ENCODE peak calls at places on chromosome 13, in ten cellular contexts. N, L, I, Q, Y, W, F, U, M and Z are unnamed samples. For H3K79me2, the result is how much of the 10 kb centered on the place peaks cover.

GRCh38 chr13:28477709-28477973 is 17.3 kb downstream of the FLT1 start:
- DNase-seq in N (no peak), L (no peak), I (no peak), Q (no peak), Y (no peak), W (no peak), F (no peak), U (no peak), M (no peak), Z (no peak)

GRCh38 chr13:76677047-76677446 is 209.2 kb downstream of the KCTD12 start:
- DNase-seq in N (no peak), L (no peak), I (no peak), Q (peak), Y (no peak), W (no peak), F (no peak), U (no peak), M (no peak), Z (no peak)

GRCh38 chr13:93243375-93244063 is 16.9 kb downstream of the GPC6 start:
- DNase-seq in N (no peak), L (no peak), I (no peak), Q (no peak), Y (no peak), W (no peak), F (no peak), U (no peak), M (no peak), Z (no peak)

GRCh38 chr13:99657848-99658265 is 156.6 kb downstream of the TM9SF2 start:
- DNase-seq in N (no peak), L (peak), I (no peak), Q (peak), Y (no peak), W (no peak), F (no peak), U (no peak), M (peak), Z (no peak)

GRCh38 chr13:24623141-24623665 is 57.0 kb upstream of the ATP12A start:
- DNase-seq in N (no peak), L (no peak), I (no peak), Q (no peak), Y (no peak), W (no peak), F (no peak), U (no peak), M (no peak), Z (no peak)

GRCh38 chr13:81017525-81018152 is 676.7 kb upstream of the SPRY2 start:
- DNase-seq in N (peak), L (peak), I (no peak), Q (peak), Y (no peak), W (peak), F (peak), U (peak), M (peak), Z (peak)

GRCh38 chr13:77330009-77330471 is 3.1 kb upstream of the MYCBP2 start:
- DNase-seq in N (no peak), L (no peak), I (no peak), Q (no peak), Y (no peak), W (no peak), F (peak), U (peak), M (no peak), Z (peak)

GRCh38 chr13:114129649-114130062 is 2.8 kb downstream of the RASA3 start:
- DNase-seq in N (no peak), L (no peak), I (no peak), Q (no peak), Y (no peak), W (no peak), F (no peak), U (no peak), M (no peak), Z (no peak)

GRCh38 chr13:71621152-71622124 is 245.6 kb downstream of the DACH1 start:
- DNase-seq in N (no peak), L (no peak), I (no peak), Q (no peak), Y (no peak), W (no peak), F (no peak), U (no peak), M (no peak), Z (no peak)

GRCh38 chr13:95641961-95642621 is 2.4 kb downstream of the DZIP1 start:
- DNase-seq in N (peak), L (peak), I (no peak), Q (peak), Y (no peak), W (no peak), F (no peak), U (no peak), M (peak), Z (no peak)

GRCh38 chr13:93260591-93260990 is 34.0 kb downstream of the GPC6 start:
- DNase-seq in N (no peak), L (no peak), I (no peak), Q (peak), Y (no peak), W (no peak), F (no peak), U (no peak), M (no peak), Z (no peak)

GRCh38 chr13:44298314-44298713 is 75.3 kb upstream of the SERP2 start:
- DNase-seq in N (no peak), L (no peak), I (no peak), Q (peak), Y (no peak), W (no peak), F (no peak), U (no peak), M (no peak), Z (no peak)

GRCh38 chr13:102017248-102017647 is 384.6 kb downstream of the FGF14 start:
- DNase-seq in N (no peak), L (no peak), I (no peak), Q (no peak), Y (no peak), W (no peak), F (no peak), U (no peak), M (no peak), Z (no peak)

GRCh38 chr13:112877496-112877895 is 91.5 kb upstream of the MCF2L start:
- DNase-seq in N (no peak), L (no peak), I (no peak), Q (no peak), Y (no peak), W (no peak), F (no peak), U (no peak), M (no peak), Z (no peak)

GRCh38 chr13:44132710-44133109 is 240.9 kb upstream of the SERP2 start:
- DNase-seq in N (no peak), L (no peak), I (no peak), Q (peak), Y (no peak), W (peak), F (no peak), U (no peak), M (no peak), Z (no peak)

GRCh38 chr13:21997726-21998125 is 326.9 kb downstream of the FGF9 start:
- DNase-seq in N (no peak), L (no peak), I (no peak), Q (no peak), Y (no peak), W (no peak), F (no peak), U (no peak), M (no peak), Z (no peak)

GRCh38 chr13:19058566-19058965 is 123.1 kb downstream of the TUBA3C start:
- DNase-seq in N (no peak), L (no peak), I (no peak), Q (no peak), Y (no peak), W (no peak), F (no peak), U (no peak), M (no peak), Z (no peak)

GRCh38 chr13:51846756-51847155 is 1.8 kb upstream of the TMEM272 start:
- DNase-seq in N (no peak), L (no peak), I (no peak), Q (no peak), Y (no peak), W (no peak), F (no peak), U (no peak), M (no peak), Z (no peak)

GRCh38 chr13:20227288-20227687 is 4.8 kb downstream of the GJB6 start:
- DNase-seq in N (no peak), L (no peak), I (no peak), Q (no peak), Y (no peak), W (no peak), F (no peak), U (no peak), M (no peak), Z (no peak)

GRCh38 chr13:93183302-93183701 is 43.3 kb upstream of the GPC6 start:
- DNase-seq in N (no peak), L (no peak), I (no peak), Q (no peak), Y (peak), W (no peak), F (no peak), U (no peak), M (no peak), Z (no peak)

GRCh38 chr13:24180743-24181384 is 20.3 kb downstream of the SPATA13 start:
- DNase-seq in N (no peak), L (no peak), I (no peak), Q (peak), Y (no peak), W (no peak), F (no peak), U (no peak), M (no peak), Z (no peak)

GRCh38 chr13:67223024-67223423 is 7.1 kb downstream of the PCDH9 start:
- DNase-seq in N (no peak), L (no peak), I (no peak), Q (peak), Y (no peak), W (no peak), F (no peak), U (no peak), M (no peak), Z (no peak)

GRCh38 chr13:104979281-104979680 is 1556.2 kb downstream of the EFNB2 start:
- DNase-seq in N (no peak), L (no peak), I (no peak), Q (no peak), Y (no peak), W (no peak), F (no peak), U (no peak), M (no peak), Z (no peak)

GRCh38 chr13:52159159-52159982 is at the start of gene NEK3:
- DNase-seq in N (peak), L (peak), I (no peak), Q (peak), Y (peak), W (peak), F (peak), U (peak), M (peak), Z (peak)

GRCh38 chr13:44719857-44720671 is 143.9 kb upstream of the TSC22D1 start:
- DNase-seq in N (no peak), L (no peak), I (no peak), Q (peak), Y (no peak), W (no peak), F (no peak), U (no peak), M (no peak), Z (no peak)

GRCh38 chr13:99067160-99067985 is 89.5 kb upstream of the DOCK9 start:
- DNase-seq in N (peak), L (peak), I (peak), Q (peak), Y (no peak), W (peak), F (no peak), U (no peak), M (no peak), Z (no peak)

GRCh38 chr13:110319397-110319773 is 12.3 kb downstream of the COL4A2 start:
- DNase-seq in N (no peak), L (no peak), I (no peak), Q (peak), Y (no peak), W (no peak), F (no peak), U (no peak), M (no peak), Z (no peak)

GRCh38 chr13:110319774-110320509 is 12.9 kb downstream of the COL4A2 start:
- DNase-seq in N (no peak), L (no peak), I (no peak), Q (peak), Y (no peak), W (peak), F (no peak), U (no peak), M (no peak), Z (no peak)

GRCh38 chr13:110322126-110322827 is 15.2 kb downstream of the COL4A2 start:
- DNase-seq in N (no peak), L (no peak), I (no peak), Q (no peak), Y (no peak), W (no peak), F (no peak), U (no peak), M (no peak), Z (no peak)

GRCh38 chr13:110318920-110319319 is 11.8 kb downstream of the COL4A2 start:
- DNase-seq in N (no peak), L (no peak), I (no peak), Q (no peak), Y (no peak), W (no peak), F (no peak), U (no peak), M (no peak), Z (no peak)

GRCh38 chr13:110320645-110321044 is 13.6 kb downstream of the COL4A2 start:
- DNase-seq in N (no peak), L (no peak), I (no peak), Q (no peak), Y (no peak), W (no peak), F (no peak), U (no peak), M (no peak), Z (no peak)
- H3K79me2 ChIP-seq in N (under half), L (half or more), I (half or more), Q (half or more), Y (under half), W (under half), F (under half), U (under half), M (half or more), Z (under half)

GRCh38 chr13:42876270-42876714 is 94.9 kb downstream of the FAM216B start:
- DNase-seq in N (no peak), L (no peak), I (no peak), Q (no peak), Y (peak), W (no peak), F (no peak), U (peak), M (no peak), Z (no peak)

GRCh38 chr13:42878721-42879120 is 97.3 kb downstream of the FAM216B start:
- DNase-seq in N (no peak), L (no peak), I (no peak), Q (no peak), Y (no peak), W (no peak), F (no peak), U (no peak), M (no peak), Z (no peak)

GRCh38 chr13:42873081-42873480 is 91.7 kb downstream of the FAM216B start:
- DNase-seq in N (no peak), L (no peak), I (no peak), Q (no peak), Y (no peak), W (no peak), F (no peak), U (no peak), M (no peak), Z (no peak)

GRCh38 chr13:42876810-42877550 is 95.6 kb downstream of the FAM216B start:
- DNase-seq in N (no peak), L (no peak), I (no peak), Q (peak), Y (no peak), W (no peak), F (no peak), U (no peak), M (no peak), Z (no peak)

DNA sequence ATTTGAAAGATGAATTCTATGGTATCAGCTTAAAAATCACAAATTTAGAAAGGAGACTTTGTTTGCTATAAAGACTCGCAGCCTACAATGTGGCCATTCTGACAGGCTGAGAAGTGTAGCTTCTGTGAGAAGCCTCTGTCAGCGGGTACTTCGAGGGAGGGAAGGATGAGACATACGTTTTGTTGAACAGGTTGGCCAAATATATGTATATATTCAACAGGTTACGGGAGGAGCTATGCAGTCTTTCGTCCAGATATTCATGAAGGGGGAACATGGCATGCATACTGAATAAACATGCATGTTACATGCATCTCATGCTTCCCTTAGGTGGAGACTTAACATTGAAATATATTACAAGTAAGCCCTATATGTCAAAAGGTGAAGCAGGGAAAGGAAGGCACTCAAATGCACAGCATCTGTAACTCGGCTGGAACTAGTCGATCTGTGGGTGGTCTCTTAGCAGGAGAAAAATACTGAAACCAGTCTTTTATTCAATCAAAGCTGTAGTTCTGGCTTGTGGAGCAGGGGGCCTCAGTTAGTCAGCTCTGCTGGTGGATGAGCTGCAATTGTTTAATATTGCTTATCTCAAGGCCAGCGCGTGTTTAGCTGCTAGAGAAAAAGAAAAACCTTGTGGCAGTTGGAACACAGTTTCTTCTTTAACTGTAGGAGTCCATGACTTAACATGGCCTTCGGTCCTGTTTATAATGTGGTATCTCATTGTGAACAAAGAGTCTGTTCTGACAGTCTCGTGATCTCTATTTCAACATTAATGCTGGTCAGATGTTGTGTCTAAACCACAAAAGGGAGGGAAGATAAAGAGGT is 94.3 kb downstream of the FAM216B start:
- DNase-seq in N (no peak), L (peak), I (no peak), Q (no peak), Y (peak), W (no peak), F (no peak), U (no peak), M (peak), Z (no peak)
- H2AFZ ChIP-seq in N (no peak), L (peak), I (no peak), Q (no peak), Y (no peak), W (no peak), F (no peak), U (no peak), M (peak), Z (no peak)

GRCh38 chr13:46111151-46111550 is 6.3 kb upstream of the CPB2 start:
- DNase-seq in N (no peak), L (no peak), I (no peak), Q (no peak), Y (no peak), W (no peak), F (no peak), U (no peak), M (no peak), Z (no peak)
- H3K4me3 ChIP-seq in N (no peak), L (no peak), I (no peak), Q (no peak), Y (no peak), W (no peak), F (no peak), U (no peak), M (no peak), Z (no peak)

GRCh38 chr13:110628477-110628793 is 13.1 kb downstream of the NAXD start:
- DNase-seq in N (no peak), L (peak), I (no peak), Q (peak), Y (no peak), W (no peak), F (no peak), U (no peak), M (no peak), Z (no peak)

GRCh38 chr13:110627351-110627750 is 12.0 kb downstream of the NAXD start:
- DNase-seq in N (no peak), L (no peak), I (peak), Q (no peak), Y (no peak), W (no peak), F (no peak), U (no peak), M (no peak), Z (no peak)

GRCh38 chr13:110626510-110626909 is 11.2 kb downstream of the NAXD start:
- DNase-seq in N (no peak), L (no peak), I (no peak), Q (no peak), Y (no peak), W (no peak), F (no peak), U (no peak), M (no peak), Z (no peak)

GRCh38 chr13:110628952-110629701 is 13.8 kb downstream of the NAXD start:
- DNase-seq in N (no peak), L (peak), I (no peak), Q (peak), Y (no peak), W (no peak), F (no peak), U (no peak), M (no peak), Z (no peak)

GRCh38 chr13:110627761-110628476 is 12.6 kb downstream of the NAXD start:
- DNase-seq in N (no peak), L (no peak), I (no peak), Q (no peak), Y (no peak), W (no peak), F (no peak), U (no peak), M (no peak), Z (no peak)
- H3K79me2 ChIP-seq in N (half or more), L (half or more), I (half or more), Q (half or more), Y (half or more), W (half or more), F (under half), U (half or more), M (half or more), Z (under half)